ENCODE peak calls at places on chromosomes 5 and 9, in eight cellular contexts. S is AG09319, K is OCI-LY7, U is A549, H is Peyer's patch, R is coronary artery, X is GM10248, D is neural crest cell. N is an unnamed sample.

GRCh38 chr5:166341708-166342329 is 1949.6 kb upstream of the WWC1 start:
- DNase-seq in S (no peak), K (no peak), U (peak), H (no peak), R (no peak), X (no peak), D (no peak), N (no peak)

GRCh38 chr9:115650768-115651167 is 502.8 kb upstream of the PAPPA start:
- DNase-seq in S (peak), K (no peak), U (no peak), H (no peak), R (no peak), X (no peak), D (no peak), N (no peak)

GRCh38 chr5:41747291-41747690 is 122.9 kb downstream of the OXCT1 start:
- DNase-seq in S (no peak), K (no peak), U (no peak), H (no peak), R (no peak), X (no peak), D (no peak), N (no peak)

GRCh38 chr5:80654054-80654390 is 430 bp upstream of the MSH3 start:
- DNase-seq in S (no peak), K (peak), U (peak), H (no peak), R (peak), X (peak), D (no peak), N (peak)

GRCh38 chr5:43420241-43420640 is 8.1 kb upstream of the CCL28 start:
- DNase-seq in S (no peak), K (no peak), U (no peak), H (no peak), R (no peak), X (no peak), D (no peak), N (no peak)

GRCh38 chr9:85258229-85258628 is 483.5 kb downstream of the AGTPBP1 start:
- DNase-seq in S (no peak), K (no peak), U (no peak), H (no peak), R (no peak), X (no peak), D (no peak), N (no peak)

GRCh38 chr5:117315170-117315569 is 740.5 kb upstream of the SEMA6A start:
- DNase-seq in S (no peak), K (no peak), U (no peak), H (no peak), R (no peak), X (no peak), D (no peak), N (no peak)

GRCh38 chr9:137836831-137837241 is 40.7 kb upstream of the CACNA1B start:
- DNase-seq in S (no peak), K (no peak), U (no peak), H (no peak), R (no peak), X (no peak), D (no peak), N (no peak)

GRCh38 chr9:15293727-15294405 is 13.2 kb downstream of the TTC39B start:
- DNase-seq in S (no peak), K (no peak), U (no peak), H (no peak), R (no peak), X (no peak), D (no peak), N (no peak)

GRCh38 chr9:38257626-38258215 is 134.8 kb upstream of the ALDH1B1 start:
- DNase-seq in S (no peak), K (no peak), U (no peak), H (no peak), R (peak), X (no peak), D (no peak), N (no peak)

GRCh38 chr9:35658144-35658893 is at the start of gene CCDC107:
- DNase-seq in S (peak), K (peak), U (peak), H (peak), R (no peak), X (peak), D (peak), N (peak)

GRCh38 chr9:84294551-84294950 is 46.0 kb downstream of the SLC28A3 start:
- DNase-seq in S (no peak), K (no peak), U (peak), H (no peak), R (no peak), X (no peak), D (no peak), N (no peak)

GRCh38 chr9:75150512-75150911 is 62.2 kb downstream of the OSTF1 start:
- DNase-seq in S (no peak), K (no peak), U (no peak), H (no peak), R (no peak), X (no peak), D (no peak), N (no peak)

GRCh38 chr9:116662633-116663032 is 24.5 kb upstream of the TRIM32 start:
- DNase-seq in S (no peak), K (no peak), U (no peak), H (no peak), R (no peak), X (no peak), D (no peak), N (no peak)
- TF ChIP-seq CTCF in S (no peak), K (no peak), U (no peak), H (no peak), R (no peak), X (no peak), D (no peak), N (no peak)

GRCh38 chr9:90894956-90895687 is 93.5 kb downstream of the SYK start:
- DNase-seq in S (no peak), K (peak), U (peak), H (no peak), R (no peak), X (no peak), D (peak), N (no peak)
- TF ChIP-seq CTCF in S (peak), K (peak), U (peak), H (peak), R (no peak), X (peak), D (peak), N (peak)

GRCh38 chr5:15683332-15683731 is 183.4 kb downstream of the FBXL7 start:
- DNase-seq in S (no peak), K (peak), U (peak), H (no peak), R (no peak), X (no peak), D (no peak), N (no peak)
- TF ChIP-seq CTCF in S (peak), K (peak), U (no peak), H (no peak), R (no peak), X (no peak), D (peak), N (no peak)

GRCh38 chr9:124256517-124257069 is 1.2 kb upstream of the NEK6 start:
- DNase-seq in S (peak), K (peak), U (peak), H (no peak), R (no peak), X (no peak), D (no peak), N (no peak)
- TF ChIP-seq CTCF in S (no peak), K (no peak), U (no peak), H (no peak), R (no peak), X (no peak), D (no peak), N (no peak)

GRCh38 chr9:124122813-124123462 is 111.4 kb downstream of the LHX2 start:
- DNase-seq in S (peak), K (peak), U (no peak), H (no peak), R (no peak), X (no peak), D (no peak), N (peak)
- TF ChIP-seq CTCF in S (peak), K (peak), U (peak), H (no peak), R (no peak), X (peak), D (peak), N (no peak)

GRCh38 chr5:10201223-10201868 is 48.3 kb downstream of the ATPSCKMT start:
- DNase-seq in S (no peak), K (no peak), U (no peak), H (no peak), R (no peak), X (no peak), D (peak), N (no peak)

GRCh38 chr5:10199700-10200099 is 50.0 kb downstream of the ATPSCKMT start:
- DNase-seq in S (no peak), K (no peak), U (no peak), H (no peak), R (no peak), X (no peak), D (no peak), N (no peak)

GRCh38 chr5:10194083-10194482 is 55.6 kb downstream of the ATPSCKMT start:
- DNase-seq in S (no peak), K (no peak), U (no peak), H (no peak), R (no peak), X (no peak), D (no peak), N (no peak)

GRCh38 chr5:10202089-10202753 is 47.5 kb downstream of the ATPSCKMT start:
- DNase-seq in S (no peak), K (no peak), U (no peak), H (no peak), R (no peak), X (no peak), D (no peak), N (no peak)

DNA sequence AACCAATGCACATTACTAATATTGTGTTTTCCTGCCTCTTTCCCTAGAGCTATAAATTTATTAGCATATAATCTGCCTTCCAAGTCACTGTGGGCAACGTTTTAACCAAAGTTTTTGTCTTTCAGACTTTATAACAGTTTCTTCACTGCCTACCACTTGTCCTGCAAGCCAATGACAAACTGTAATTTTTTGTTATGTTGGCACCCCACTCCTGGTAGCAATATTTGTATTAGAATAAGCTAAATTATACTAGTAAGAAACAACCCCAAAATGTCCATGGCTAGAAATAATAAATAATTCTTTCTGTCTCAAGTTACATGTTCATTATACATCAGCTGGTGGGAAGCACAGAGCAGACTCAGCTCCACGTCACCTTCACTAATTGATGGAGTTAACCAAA is 51.7 kb downstream of the ATPSCKMT start:
- DNase-seq in S (no peak), K (no peak), U (no peak), H (no peak), R (no peak), X (no peak), D (no peak), N (no peak)
- TF ChIP-seq CTCF in S (no peak), K (no peak), U (no peak), H (no peak), R (no peak), X (no peak), D (no peak), N (no peak)

DNA sequence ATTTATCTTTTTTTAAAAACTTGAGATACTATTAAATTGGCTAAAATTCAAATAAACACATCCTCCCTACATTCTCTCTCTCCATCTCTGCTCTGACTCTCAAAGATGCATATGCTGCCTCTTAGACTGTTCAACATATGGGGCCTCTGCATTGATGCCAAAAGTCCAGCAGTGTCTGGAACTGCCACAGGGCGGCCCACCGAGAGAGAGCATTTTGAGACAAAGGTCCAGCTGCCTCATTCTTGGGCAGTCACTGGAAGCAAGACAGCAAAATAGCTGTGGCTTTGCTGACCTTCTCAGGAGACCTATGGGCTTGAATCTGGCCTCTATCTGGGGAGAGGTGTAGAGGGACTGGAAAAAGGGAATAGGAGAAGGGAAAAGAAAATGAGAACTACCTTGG is 12.9 kb upstream of the TSSK1B start:
- DNase-seq in S (no peak), K (no peak), U (no peak), H (no peak), R (no peak), X (no peak), D (peak), N (no peak)
- TF ChIP-seq CTCF in S (no peak), K (peak), U (no peak), H (no peak), R (no peak), X (no peak), D (no peak), N (no peak)

GRCh38 chr5:136064510-136064909 is 35.7 kb downstream of the TGFBI start:
- DNase-seq in S (no peak), K (no peak), U (no peak), H (no peak), R (peak), X (no peak), D (no peak), N (no peak)
- TF ChIP-seq CTCF in S (peak), K (no peak), U (no peak), H (no peak), R (no peak), X (peak), D (no peak), N (no peak)

GRCh38 chr5:95962475-95962773 is 773 bp upstream of the ELL2 start:
- DNase-seq in S (no peak), K (no peak), U (no peak), H (no peak), R (no peak), X (no peak), D (no peak), N (no peak)

GRCh38 chr5:95961617-95962474 is at the start of gene ELL2:
- DNase-seq in S (peak), K (peak), U (peak), H (peak), R (peak), X (peak), D (peak), N (peak)

GRCh38 chr5:95959964-95960801 is 1.5 kb downstream of the ELL2 start:
- DNase-seq in S (no peak), K (no peak), U (peak), H (no peak), R (peak), X (no peak), D (no peak), N (no peak)

GRCh38 chr5:95959051-95959963 is 2.3 kb downstream of the ELL2 start:
- DNase-seq in S (no peak), K (no peak), U (no peak), H (no peak), R (no peak), X (no peak), D (no peak), N (no peak)

DNA sequence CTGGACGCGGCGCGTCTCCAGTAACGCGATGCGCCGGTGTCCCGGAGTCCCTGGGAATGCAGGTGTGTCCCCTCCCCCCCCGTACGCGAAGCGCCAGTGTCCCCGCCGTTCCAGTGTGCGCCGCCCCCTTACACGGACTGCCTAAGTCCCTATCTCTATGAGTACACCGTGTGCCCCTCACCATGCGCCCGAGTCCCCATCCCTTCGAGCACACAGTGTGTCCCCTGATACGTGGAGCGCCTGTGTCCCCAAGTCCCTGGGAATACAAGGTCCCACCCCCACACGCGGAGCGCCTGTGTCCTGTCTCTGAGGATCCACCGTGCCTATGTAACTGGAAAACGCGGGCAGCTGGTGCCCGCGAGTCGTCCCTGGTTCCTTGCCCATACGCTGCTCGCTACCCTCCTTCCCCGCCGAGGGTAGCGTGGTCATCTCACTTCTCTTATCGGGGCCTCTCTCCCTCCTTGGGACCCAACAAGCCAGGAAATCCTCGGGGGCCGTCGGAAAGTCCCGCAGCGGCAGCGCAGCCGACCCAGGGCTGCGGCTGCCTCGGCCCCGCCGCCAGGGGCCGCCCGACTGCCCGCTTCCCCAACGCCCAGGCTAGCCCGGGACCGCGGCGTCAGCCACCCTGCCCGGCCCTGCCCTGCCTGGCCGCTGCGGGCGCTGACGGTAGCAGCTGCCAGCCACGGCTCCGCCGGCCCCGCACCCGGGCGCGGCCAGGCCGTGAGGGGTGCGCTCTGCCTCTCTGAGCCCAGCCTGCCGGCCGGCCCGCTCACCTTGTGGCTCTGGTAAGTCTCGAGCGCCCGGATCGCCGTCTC is 642 bp downstream of the ELL2 start:
- DNase-seq in S (peak), K (peak), U (peak), H (peak), R (peak), X (peak), D (peak), N (peak)
- TF ChIP-seq CTCF in S (peak), K (peak), U (peak), H (peak), R (peak), X (peak), D (peak), N (peak)